ENCODE peak calls at places on chromosomes 16 and 17, in eight cellular contexts. W is lower leg skin, J is uterus, B is ovary, P is prostate gland, M is IMR-90, C is upper lobe of left lung, R is breast epithelium. T is an unnamed sample.

GRCh38 chr16:27703545-27703944 is 153.6 kb downstream of the KATNIP start:
- DNase-seq in W (no peak), J (no peak), B (no peak), P (no peak), M (peak; percentile 21), C (no peak), R (no peak), T (no peak)

GRCh38 chr17:62847426-62847825 is 39.3 kb upstream of the MARCHF10 start:
- DNase-seq in W (no peak), J (no peak), B (no peak), P (no peak), M (no peak), C (no peak), R (no peak), T (no peak)

GRCh38 chr16:19704321-19705130 is 13.5 kb downstream of the KNOP1 start:
- DNase-seq in W (no peak), J (no peak), B (peak; percentile 45), P (no peak), M (peak; percentile 77), C (no peak), R (no peak), T (no peak)

GRCh38 chr16:68400083-68400923 is 48.0 kb downstream of the SMPD3 start:
- DNase-seq in W (no peak), J (no peak), B (no peak), P (no peak), M (no peak), C (no peak), R (no peak), T (no peak)

GRCh38 chr16:1876468-1876867 is 4.5 kb upstream of the MEIOB start:
- DNase-seq in W (no peak), J (no peak), B (no peak), P (no peak), M (no peak), C (no peak), R (no peak), T (peak; percentile 48)

GRCh38 chr17:59627269-59627668 is 7.6 kb downstream of the CLTC start:
- DNase-seq in W (no peak), J (no peak), B (no peak), P (no peak), M (peak; percentile 67), C (no peak), R (no peak), T (no peak)

GRCh38 chr17:19718613-19719364 is 2.4 kb upstream of the SLC47A2 start:
- DNase-seq in W (no peak), J (no peak), B (no peak), P (no peak), M (no peak), C (no peak), R (no peak), T (peak; percentile 51)

GRCh38 chr17:19508327-19508867 is 25.3 kb upstream of the SLC47A1 start:
- DNase-seq in W (no peak), J (peak; percentile 47), B (peak; percentile 64), P (peak; percentile 13), M (no peak), C (peak; percentile 87), R (no peak), T (peak; percentile 55)

GRCh38 chr16:83187404-83187803 is 560.6 kb downstream of the CDH13 start:
- DNase-seq in W (no peak), J (no peak), B (no peak), P (no peak), M (peak; percentile 89), C (no peak), R (no peak), T (no peak)

GRCh38 chr16:74321356-74321755 is 24.7 kb downstream of the PSMD7 start:
- DNase-seq in W (no peak), J (no peak), B (no peak), P (peak; percentile 43), M (no peak), C (no peak), R (no peak), T (no peak)

GRCh38 chr16:86725401-86725800 is 147.1 kb downstream of the FOXL1 start:
- DNase-seq in W (no peak), J (no peak), B (no peak), P (no peak), M (peak; percentile 49), C (no peak), R (no peak), T (no peak)

DNA sequence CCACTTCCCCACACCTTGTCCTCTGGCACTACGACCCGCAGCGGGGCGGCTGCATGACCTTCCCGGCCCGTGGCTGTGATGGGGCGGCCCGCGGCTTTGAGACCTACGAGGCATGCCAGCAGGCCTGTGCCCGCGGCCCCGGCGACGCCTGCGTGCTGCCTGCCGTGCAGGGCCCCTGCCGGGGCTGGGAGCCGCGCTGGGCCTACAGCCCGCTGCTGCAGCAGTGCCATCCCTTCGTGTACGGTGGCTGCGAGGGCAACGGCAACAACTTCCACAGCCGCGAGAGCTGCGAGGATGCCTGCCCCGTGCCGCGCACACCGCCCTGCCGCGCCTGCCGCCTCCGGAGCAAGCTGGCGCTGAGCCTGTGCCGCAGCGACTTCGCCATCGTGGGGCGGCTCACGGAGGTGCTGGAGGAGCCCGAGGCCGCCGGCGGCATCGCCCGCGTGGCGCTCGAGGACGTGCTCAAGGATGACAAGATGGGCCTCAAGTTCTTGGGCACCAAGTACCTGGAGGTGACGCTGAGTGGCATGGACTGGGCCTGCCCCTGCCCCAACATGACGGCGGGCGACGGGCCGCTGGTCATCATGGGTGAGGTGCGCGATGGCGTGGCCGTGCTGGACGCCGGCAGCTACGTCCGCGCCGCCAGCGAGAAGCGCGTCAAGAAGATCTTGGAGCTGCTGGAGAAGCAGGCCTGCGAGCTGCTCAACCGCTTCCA is 2.6 kb downstream of the METTL26 start:
- DNase-seq in W (no peak), J (no peak), B (peak; percentile 48), P (no peak), M (no peak), C (peak; percentile 88), R (no peak), T (no peak)
- TF ChIP-seq POLR2A in W (no peak), J (no peak), B (no peak), P (no peak), M (no peak), C (no peak), R (no peak), T (no peak)

GRCh38 chr17:66129759-66130158 is 62.2 kb downstream of the CEP112 start:
- DNase-seq in W (no peak), J (no peak), B (no peak), P (no peak), M (no peak), C (no peak), R (no peak), T (no peak)
- TF ChIP-seq POLR2A in W (no peak), J (no peak), B (no peak), P (no peak), M (no peak), C (no peak), R (no peak), T (no peak)

GRCh38 chr17:78341559-78342437 is 18.1 kb downstream of the SOCS3 start:
- DNase-seq in W (no peak), J (peak; percentile 77), B (peak; percentile 88), P (peak; percentile 47), M (peak; percentile 74), C (peak; percentile 96), R (peak; percentile 67), T (no peak)
- TF ChIP-seq POLR2A in W (no peak), J (peak; percentile 70), B (peak; percentile 45), P (peak; percentile 50), M (no peak), C (peak; percentile 19), R (no peak), T (no peak)

DNA sequence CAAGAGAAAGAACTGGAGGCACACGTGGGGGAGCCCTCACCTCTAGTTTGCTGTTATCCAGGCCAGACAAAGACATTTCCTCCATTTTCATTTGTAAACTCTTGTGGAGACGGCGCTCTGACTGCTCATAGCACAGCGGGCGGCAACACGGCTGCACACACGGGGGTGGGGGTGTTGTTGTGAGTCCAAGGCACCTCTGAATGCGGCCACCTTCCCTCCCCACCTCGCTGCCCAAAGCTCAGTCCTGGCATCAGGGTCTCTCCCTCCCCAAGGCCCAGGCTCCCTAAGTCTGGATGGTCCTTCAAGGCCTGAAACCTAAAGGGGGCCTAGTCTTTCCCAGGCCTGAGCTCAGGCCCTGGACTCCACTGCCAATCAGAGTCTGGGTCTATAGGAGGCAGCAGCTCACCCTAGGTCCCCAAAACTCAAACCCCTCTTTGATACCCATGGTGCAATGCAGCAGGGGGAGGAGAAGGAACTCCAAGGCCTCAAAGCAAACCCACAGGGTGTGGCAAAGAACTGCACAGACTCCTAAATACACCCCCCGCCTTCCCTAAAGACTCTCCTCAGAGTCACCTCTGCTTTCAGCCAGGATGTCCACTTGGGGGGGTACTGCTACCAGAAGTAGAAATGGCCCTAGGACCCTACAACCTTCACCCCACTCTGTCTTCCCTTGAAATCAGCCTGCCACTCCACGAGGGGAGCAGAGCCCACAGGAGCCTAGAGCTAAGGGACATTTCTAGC is 1.5 kb downstream of the ATXN7L3 start:
- DNase-seq in W (no peak), J (no peak), B (peak; percentile 51), P (peak; percentile 42), M (peak; percentile 41), C (no peak), R (no peak), T (peak; percentile 66)
- TF ChIP-seq POLR2A in W (no peak), J (no peak), B (no peak), P (peak; percentile 41), M (no peak), C (no peak), R (no peak), T (no peak)

GRCh38 chr17:81244358-81245023 is 5.4 kb downstream of the NDUFAF8 start:
- DNase-seq in W (no peak), J (no peak), B (no peak), P (no peak), M (no peak), C (peak; percentile 72), R (no peak), T (no peak)
- TF ChIP-seq POLR2A in W (no peak), J (no peak), B (no peak), P (no peak), M (no peak), C (no peak), R (no peak), T (no peak)

T was measured in Peyer's patch.